ENCODE peak calls at places on chromosomes 5 and 9, in ten cellular contexts. U is fibroblast of lung, C is lower leg skin, T is RWPE1, I is bronchial epithelial cell, Z is fibroblast of the aortic adventitia, D is tibial nerve, Y is neural progenitor cell, A is body of pancreas, O is mucosa of descending colon. Q is an unnamed sample.

GRCh38 chr9:126491256-126491879 is 122.4 kb upstream of the LMX1B start:
- DNase-seq in U (peak), A (peak), Y (peak), C (no peak), I (peak), T (peak), Z (peak), D (peak), O (no peak), Q (no peak)

GRCh38 chr5:144142030-144142825 is 28.2 kb downstream of the YIPF5 start:
- DNase-seq in C (no peak), U (peak), I (peak), Z (peak), A (no peak), Y (peak), O (no peak), D (no peak), T (peak), Q (no peak)

GRCh38 chr5:132060501-132061161 is at the start of gene IL3:
- DNase-seq in Y (no peak), U (no peak), I (no peak), T (no peak), O (no peak), A (no peak), D (no peak), C (peak), Z (no peak), Q (peak)

GRCh38 chr5:112479418-112479817 is 60.3 kb upstream of the EPB41L4A start:
- DNase-seq in Y (no peak), O (no peak), Z (peak), A (no peak), D (no peak), U (peak), I (peak), T (peak), C (no peak), Q (no peak)

GRCh38 chr5:97266576-97266975 is 83.5 kb upstream of the RIOK2 start:
- DNase-seq in Z (peak), U (peak), A (peak), C (no peak), Y (no peak), O (no peak), D (peak), T (no peak), I (no peak), Q (no peak)

GRCh38 chr9:38768351-38768761 is 48.4 kb upstream of the FAM240B start:
- DNase-seq in D (no peak), O (no peak), Y (no peak), Z (no peak), A (no peak), T (peak), I (peak), C (no peak), U (peak), Q (no peak)

GRCh38 chr5:59757442-59757841 is 136.1 kb downstream of the PDE4D start:
- DNase-seq in C (no peak), Z (no peak), Y (no peak), I (peak), U (peak), T (no peak), D (no peak), O (no peak), A (no peak), Q (no peak)

GRCh38 chr9:71393011-71393410 is 271.6 kb upstream of the TRPM3 start:
- DNase-seq in A (no peak), O (no peak), I (no peak), D (no peak), U (no peak), Y (no peak), C (no peak), T (no peak), Z (no peak), Q (no peak)

GRCh38 chr9:133715295-133715865 is 22.8 kb downstream of the SARDH start:
- DNase-seq in D (no peak), T (no peak), C (no peak), A (no peak), I (no peak), Y (no peak), U (peak), Z (no peak), O (no peak), Q (no peak)

GRCh38 chr5:158543539-158544387 is 556.0 kb downstream of the EBF1 start:
- DNase-seq in Y (no peak), Z (peak), T (no peak), I (no peak), C (no peak), O (no peak), U (peak), A (no peak), D (peak), Q (no peak)

GRCh38 chr5:133846478-133847226 is 121.8 kb downstream of the C5orf15 start:
- DNase-seq in A (no peak), D (no peak), Y (no peak), O (no peak), U (no peak), I (no peak), Z (no peak), T (no peak), C (peak), Q (no peak)

GRCh38 chr9:85136978-85137377 is 467.4 kb downstream of the NTRK2 start:
- DNase-seq in T (no peak), Z (no peak), I (no peak), D (no peak), O (no peak), C (no peak), Y (no peak), U (no peak), A (no peak), Q (no peak)

GRCh38 chr9:14316574-14317304 is 2.8 kb upstream of the NFIB start:
- DNase-seq in Z (peak), D (no peak), O (no peak), U (no peak), C (no peak), Y (peak), A (no peak), T (no peak), I (no peak), Q (no peak)

GRCh38 chr5:181043285-181044092 is 3.4 kb downstream of the BTNL9 start:
- DNase-seq in O (no peak), Z (no peak), C (peak), Y (no peak), D (no peak), T (no peak), A (no peak), U (no peak), I (no peak), Q (no peak)

GRCh38 chr5:38994329-38994927 is 79.8 kb downstream of the RICTOR start:
- DNase-seq in A (peak), T (peak), D (peak), I (peak), U (peak), Y (peak), C (no peak), Z (peak), O (no peak), Q (no peak)

GRCh38 chr5:134142806-134143205 is 28.3 kb downstream of the TCF7 start:
- DNase-seq in U (no peak), D (no peak), T (no peak), Z (no peak), O (peak), C (peak), I (no peak), Y (no peak), A (no peak), Q (no peak)

GRCh38 chr5:119301947-119302346 is 53.9 kb upstream of the TNFAIP8 start:
- DNase-seq in Z (no peak), O (no peak), C (no peak), D (no peak), Y (no peak), I (peak), U (no peak), A (no peak), T (no peak), Q (no peak)

GRCh38 chr9:37156205-37156604 is 35.8 kb downstream of the ZCCHC7 start:
- DNase-seq in Y (no peak), O (no peak), I (no peak), Z (no peak), U (no peak), D (no peak), C (no peak), T (no peak), A (no peak), Q (no peak)

GRCh38 chr9:73151653-73152382 is at the start of gene ANXA1:
- DNase-seq in I (peak), Z (peak), T (peak), U (peak), C (no peak), D (peak), O (no peak), A (no peak), Y (no peak), Q (no peak)

GRCh38 chr9:111474385-111474784 is 9.8 kb downstream of the ECPAS start:
- DNase-seq in Y (peak), U (no peak), C (no peak), A (no peak), I (no peak), Z (no peak), T (no peak), D (no peak), O (no peak), Q (no peak)

GRCh38 chr5:14186132-14186830 is 43.1 kb downstream of the TRIO start:
- DNase-seq in I (peak), U (peak), Y (no peak), T (peak), A (no peak), C (no peak), O (no peak), Z (peak), D (no peak), Q (no peak)

GRCh38 chr9:133115604-133116345 is 5.3 kb downstream of the RALGDS start:
- DNase-seq in C (peak), A (no peak), T (no peak), Z (no peak), I (no peak), O (peak), U (peak), Y (no peak), D (no peak), Q (no peak)

GRCh38 chr5:98880151-98880550 is 48.7 kb downstream of the CHD1 start:
- DNase-seq in D (no peak), Y (no peak), A (no peak), O (no peak), Z (no peak), U (peak), T (peak), I (peak), C (no peak), Q (no peak)

GRCh38 chr5:31579558-31579957 is 47.5 kb downstream of the C5orf22 start:
- DNase-seq in A (no peak), O (no peak), Y (no peak), C (no peak), U (no peak), Z (no peak), I (no peak), D (no peak), T (no peak), Q (no peak)

GRCh38 chr5:103436661-103437060 is 125.9 kb downstream of the NUDT12 start:
- DNase-seq in I (no peak), C (no peak), Y (no peak), D (no peak), A (no peak), O (no peak), T (no peak), U (no peak), Z (no peak), Q (no peak)

GRCh38 chr9:129175825-129176633 is 2.0 kb downstream of the IER5L start:
- DNase-seq in Y (peak), I (peak), C (peak), U (peak), A (peak), D (peak), Z (peak), O (peak), T (peak), Q (peak)

GRCh38 chr5:995318-995717 is 13.3 kb upstream of the NKD2 start:
- DNase-seq in A (no peak), O (no peak), C (no peak), D (no peak), U (no peak), T (no peak), I (no peak), Y (no peak), Z (no peak), Q (peak)

GRCh38 chr9:109417054-109417453 is 81.1 kb downstream of the PTPN3 start:
- DNase-seq in D (no peak), A (no peak), Z (no peak), O (no peak), C (no peak), I (no peak), Y (no peak), T (no peak), U (peak), Q (no peak)

GRCh38 chr9:127065592-127065991 is 56.8 kb downstream of the ANGPTL2 start:
- DNase-seq in U (peak), A (no peak), Z (peak), T (peak), Y (no peak), D (no peak), O (no peak), I (peak), C (no peak), Q (no peak)

GRCh38 chr5:159737263-159737662 is 179.0 kb upstream of the ADRA1B start:
- DNase-seq in Z (no peak), O (no peak), A (peak), C (no peak), T (no peak), D (peak), Y (no peak), U (no peak), I (no peak), Q (no peak)

GRCh38 chr9:86128235-86128822 is 29.0 kb upstream of the GOLM1 start:
- DNase-seq in A (no peak), O (no peak), I (no peak), C (no peak), U (no peak), T (no peak), D (no peak), Y (no peak), Z (no peak), Q (no peak)

GRCh38 chr5:146878471-146879172 is at the start of gene PPP2R2B:
- DNase-seq in A (peak), C (peak), T (peak), I (no peak), Y (peak), O (peak), Z (peak), U (peak), D (no peak), Q (no peak)

GRCh38 chr5:44935262-44935661 is 126.5 kb downstream of the MRPS30 start:
- DNase-seq in Y (peak), T (no peak), C (no peak), I (peak), A (no peak), D (no peak), O (no peak), Z (no peak), U (no peak), Q (no peak)

GRCh38 chr9:97660847-97661246 is 27.2 kb downstream of the NCBP1 start:
- DNase-seq in A (no peak), O (no peak), U (no peak), I (no peak), C (no peak), D (no peak), Z (no peak), Y (no peak), T (no peak), Q (no peak)

GRCh38 chr5:77973253-77973609 is 197.1 kb upstream of the TBCA start:
- DNase-seq in Y (peak), C (no peak), T (no peak), D (no peak), A (no peak), I (no peak), O (no peak), U (no peak), Z (no peak), Q (no peak)
- TF ChIP-seq CTCF in Y (peak), C (no peak), T (peak), D (no peak), A (no peak), I (no peak), O (no peak), U (peak), Z (no peak), Q (no peak)

GRCh38 chr5:177402271-177403043 is 2.0 kb upstream of the PFN3 start:
- DNase-seq in D (no peak), C (peak), Y (peak), U (peak), I (peak), A (peak), T (peak), Z (peak), O (peak), Q (no peak)
- TF ChIP-seq CTCF in D (peak), C (no peak), Y (peak), U (peak), I (peak), A (peak), T (peak), Z (peak), O (peak), Q (no peak)

DNA sequence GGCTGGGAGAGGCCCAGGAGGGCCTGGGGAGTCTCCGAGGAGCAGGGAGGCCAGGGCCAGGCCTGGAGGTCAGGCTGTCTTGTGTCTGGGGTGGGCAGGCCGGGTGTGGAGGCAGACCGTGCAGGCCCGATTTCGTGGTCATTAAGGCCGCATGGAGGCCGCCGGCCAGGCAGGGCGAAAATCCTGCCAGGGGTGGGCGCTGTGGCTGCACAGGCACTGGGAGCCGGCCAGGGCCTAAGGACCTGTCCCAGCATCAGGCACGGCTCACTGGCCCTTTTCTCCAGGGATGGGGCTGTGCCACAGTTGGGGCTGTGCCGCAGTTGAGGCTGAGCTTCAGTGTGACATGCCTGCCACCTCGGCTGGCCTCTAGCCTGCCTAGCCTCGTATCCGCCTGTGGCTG is 35.9 kb downstream of the ASS1 start:
- DNase-seq in A (no peak), C (no peak), Y (peak), I (no peak), U (no peak), Z (no peak), T (no peak), O (no peak), D (no peak), Q (no peak)
- TF ChIP-seq CTCF in A (no peak), C (no peak), Y (peak), I (no peak), U (no peak), Z (no peak), T (no peak), O (no peak), D (no peak), Q (no peak)

DNA sequence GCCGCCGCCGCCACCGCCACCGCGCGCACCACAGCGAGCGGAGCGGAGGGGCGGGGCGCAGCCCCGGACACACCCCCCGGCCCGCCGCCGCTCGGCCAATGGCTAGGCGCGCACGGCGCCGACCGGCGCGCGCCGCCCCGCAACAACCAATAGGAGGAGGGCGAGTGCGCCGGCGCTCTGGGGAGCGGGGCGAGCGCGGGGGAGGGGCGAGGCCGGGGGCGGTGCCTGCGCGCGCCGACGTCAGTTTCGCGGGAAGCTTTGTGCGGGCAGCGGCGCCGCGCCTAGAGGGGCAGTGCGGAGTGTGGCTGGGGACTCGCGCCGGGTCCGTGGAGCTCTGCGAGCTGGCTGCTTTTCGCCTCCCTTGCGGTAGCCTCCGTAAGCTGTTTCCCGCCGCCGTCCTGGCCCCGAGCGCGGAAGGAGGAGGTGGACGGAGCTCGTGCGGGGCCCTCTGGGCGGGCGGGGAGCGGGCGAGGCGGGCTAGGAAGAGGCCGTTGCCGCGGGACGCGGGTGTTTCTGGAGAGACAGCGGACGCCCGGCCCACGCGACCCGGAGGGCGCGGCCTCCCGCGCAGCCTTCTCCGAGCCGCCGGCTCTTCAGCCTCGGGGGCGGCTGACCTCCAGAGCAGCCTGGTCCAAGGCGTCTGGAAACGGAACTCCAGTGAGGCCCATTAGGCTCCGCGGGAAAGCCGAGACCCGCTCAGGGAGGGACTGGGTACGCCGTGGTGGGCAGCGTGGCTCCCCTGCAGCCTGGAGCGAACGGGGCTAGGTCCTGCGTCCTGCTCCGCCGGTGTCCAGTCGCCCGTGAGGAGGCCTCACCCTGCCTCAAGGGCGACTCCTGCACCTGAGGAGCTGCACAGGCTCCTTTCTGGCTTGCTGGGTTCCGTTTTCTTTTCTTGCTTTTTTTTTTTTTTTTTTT is at the start of gene ZMYND19:
- DNase-seq in C (peak), Y (peak), U (peak), O (peak), Z (peak), T (peak), A (peak), D (peak), I (peak), Q (peak)
- TF ChIP-seq CTCF in C (no peak), Y (no peak), U (no peak), O (no peak), Z (peak), T (peak), A (no peak), D (no peak), I (no peak), Q (no peak)

GRCh38 chr9:124475868-124476690 is 25.8 kb downstream of the ADGRD2 start:
- DNase-seq in T (no peak), O (no peak), I (no peak), A (no peak), U (no peak), D (no peak), Y (no peak), Z (no peak), C (no peak), Q (no peak)

GRCh38 chr9:124477211-124478013 is 27.2 kb downstream of the ADGRD2 start:
- DNase-seq in Y (peak), I (no peak), O (no peak), Z (no peak), A (no peak), D (no peak), U (no peak), T (no peak), C (no peak), Q (no peak)

GRCh38 chr9:124474151-124474550 is 23.9 kb downstream of the ADGRD2 start:
- DNase-seq in Y (no peak), A (no peak), I (no peak), O (no peak), U (no peak), T (no peak), C (no peak), Z (no peak), D (no peak), Q (no peak)

GRCh38 chr9:124473310-124473709 is 23.1 kb downstream of the ADGRD2 start:
- DNase-seq in I (no peak), T (no peak), D (no peak), U (no peak), O (no peak), Y (no peak), Z (peak), A (no peak), C (no peak), Q (no peak)

GRCh38 chr9:124475158-124475867 is 25.1 kb downstream of the ADGRD2 start:
- DNase-seq in C (no peak), U (no peak), A (no peak), D (no peak), Z (no peak), T (no peak), Y (peak), I (no peak), O (no peak), Q (no peak)
- TF ChIP-seq CTCF in C (no peak), U (no peak), A (no peak), D (no peak), Z (no peak), T (no peak), Y (peak), I (no peak), O (no peak), Q (no peak)

Q was measured in CD14-positive monocyte.